ENCODE peak calls at places on chromosome 20, in nine cellular contexts. One of them, this sample, is unnamed.

GRCh38 chr20:57941572-57942381 is 232.0 kb upstream of the PMEPA1 start:
- DNase-seq in NCI-H460: no peak
- DNase-seq in RCC 7860: peak; percentile 57
- DNase-seq in amygdala: no peak
- DNase-seq in GM12878: no peak
- DNase-seq in right cardiac atrium: no peak
- DNase-seq in Peyer's patch: no peak
- DNase-seq in activated T-helper 1 cell treated with anti-CD3 and anti-CD28 coated beads, Interleukin-12 subunit alpha, Interleukin-12 subunit beta, Interleukin-2, Interleukin-4 antibody, amounts not matched to agents 30 ng/mL and 10 ng/mL and 1 ng/mL, durations not matched to agents 14 hours and 24 hours and 36 hours: no peak
- DNase-seq in stimulated activated CD4-positive, alpha-beta T cell treated with anti-CD3 and anti-CD28 coated beads, Interleukin-4, amount 100 ng/mL, for 24 hours: no peak
- DNase-seq in this sample: no peak

GRCh38 chr20:24795444-24795843 is 153.6 kb upstream of the CST7 start:
- DNase-seq in RCC 7860: peak; percentile 21
- DNase-seq in activated T-helper 1 cell treated with anti-CD3 and anti-CD28 coated beads, Interleukin-12 subunit alpha, Interleukin-12 subunit beta, Interleukin-2, Interleukin-4 antibody, amounts not matched to agents 30 ng/mL and 10 ng/mL and 1 ng/mL, durations not matched to agents 14 hours and 24 hours and 36 hours: no peak
- DNase-seq in stimulated activated CD4-positive, alpha-beta T cell treated with anti-CD3 and anti-CD28 coated beads, Interleukin-4, amount 100 ng/mL, for 24 hours: no peak
- DNase-seq in amygdala: no peak
- DNase-seq in Peyer's patch: no peak
- DNase-seq in NCI-H460: no peak
- DNase-seq in GM12878: no peak
- DNase-seq in right cardiac atrium: no peak
- DNase-seq in this sample: no peak

GRCh38 chr20:46708172-46708860 is 1.1 kb upstream of the SLC2A10 start:
- DNase-seq in activated T-helper 1 cell treated with anti-CD3 and anti-CD28 coated beads, Interleukin-12 subunit alpha, Interleukin-12 subunit beta, Interleukin-2, Interleukin-4 antibody, amounts not matched to agents 30 ng/mL and 10 ng/mL and 1 ng/mL, durations not matched to agents 14 hours and 24 hours and 36 hours: no peak
- DNase-seq in right cardiac atrium: no peak
- DNase-seq in NCI-H460: no peak
- DNase-seq in GM12878: no peak
- DNase-seq in RCC 7860: no peak
- DNase-seq in Peyer's patch: no peak
- DNase-seq in stimulated activated CD4-positive, alpha-beta T cell treated with anti-CD3 and anti-CD28 coated beads, Interleukin-4, amount 100 ng/mL, for 24 hours: no peak
- DNase-seq in amygdala: no peak
- DNase-seq in this sample: no peak

GRCh38 chr20:11195899-11196558 is 522.2 kb upstream of the JAG1 start:
- DNase-seq in RCC 7860: peak; percentile 90
- DNase-seq in GM12878: no peak
- DNase-seq in stimulated activated CD4-positive, alpha-beta T cell treated with anti-CD3 and anti-CD28 coated beads, Interleukin-4, amount 100 ng/mL, for 24 hours: no peak
- DNase-seq in Peyer's patch: no peak
- DNase-seq in NCI-H460: no peak
- DNase-seq in right cardiac atrium: no peak
- DNase-seq in amygdala: no peak
- DNase-seq in activated T-helper 1 cell treated with anti-CD3 and anti-CD28 coated beads, Interleukin-12 subunit alpha, Interleukin-12 subunit beta, Interleukin-2, Interleukin-4 antibody, amounts not matched to agents 30 ng/mL and 10 ng/mL and 1 ng/mL, durations not matched to agents 14 hours and 24 hours and 36 hours: no peak
- DNase-seq in this sample: no peak

GRCh38 chr20:11153819-11154218 is 480.0 kb upstream of the JAG1 start:
- DNase-seq in NCI-H460: no peak
- DNase-seq in activated T-helper 1 cell treated with anti-CD3 and anti-CD28 coated beads, Interleukin-12 subunit alpha, Interleukin-12 subunit beta, Interleukin-2, Interleukin-4 antibody, amounts not matched to agents 30 ng/mL and 10 ng/mL and 1 ng/mL, durations not matched to agents 14 hours and 24 hours and 36 hours: no peak
- DNase-seq in stimulated activated CD4-positive, alpha-beta T cell treated with anti-CD3 and anti-CD28 coated beads, Interleukin-4, amount 100 ng/mL, for 24 hours: no peak
- DNase-seq in amygdala: no peak
- DNase-seq in Peyer's patch: no peak
- DNase-seq in RCC 7860: no peak
- DNase-seq in GM12878: no peak
- DNase-seq in right cardiac atrium: no peak
- DNase-seq in this sample: no peak

GRCh38 chr20:47503685-47504084 is 2.0 kb downstream of the NCOA3 start:
- DNase-seq in right cardiac atrium: no peak
- DNase-seq in NCI-H460: no peak
- DNase-seq in Peyer's patch: no peak
- DNase-seq in amygdala: no peak
- DNase-seq in RCC 7860: no peak
- DNase-seq in activated T-helper 1 cell treated with anti-CD3 and anti-CD28 coated beads, Interleukin-12 subunit alpha, Interleukin-12 subunit beta, Interleukin-2, Interleukin-4 antibody, amounts not matched to agents 30 ng/mL and 10 ng/mL and 1 ng/mL, durations not matched to agents 14 hours and 24 hours and 36 hours: no peak
- DNase-seq in GM12878: no peak
- DNase-seq in stimulated activated CD4-positive, alpha-beta T cell treated with anti-CD3 and anti-CD28 coated beads, Interleukin-4, amount 100 ng/mL, for 24 hours: no peak
- DNase-seq in this sample: no peak

GRCh38 chr20:15642676-15643075 is 930.6 kb downstream of the KIF16B start:
- DNase-seq in right cardiac atrium: no peak
- DNase-seq in GM12878: no peak
- DNase-seq in Peyer's patch: no peak
- DNase-seq in amygdala: no peak
- DNase-seq in stimulated activated CD4-positive, alpha-beta T cell treated with anti-CD3 and anti-CD28 coated beads, Interleukin-4, amount 100 ng/mL, for 24 hours: no peak
- DNase-seq in activated T-helper 1 cell treated with anti-CD3 and anti-CD28 coated beads, Interleukin-12 subunit alpha, Interleukin-12 subunit beta, Interleukin-2, Interleukin-4 antibody, amounts not matched to agents 30 ng/mL and 10 ng/mL and 1 ng/mL, durations not matched to agents 14 hours and 24 hours and 36 hours: no peak
- DNase-seq in RCC 7860: no peak
- DNase-seq in NCI-H460: no peak
- DNase-seq in this sample: no peak

GRCh38 chr20:59580208-59580980 is 23.9 kb upstream of the PHACTR3 start:
- DNase-seq in right cardiac atrium: peak; percentile 43
- DNase-seq in Peyer's patch: no peak
- DNase-seq in NCI-H460: no peak
- DNase-seq in amygdala: no peak
- DNase-seq in stimulated activated CD4-positive, alpha-beta T cell treated with anti-CD3 and anti-CD28 coated beads, Interleukin-4, amount 100 ng/mL, for 24 hours: no peak
- DNase-seq in GM12878: no peak
- DNase-seq in activated T-helper 1 cell treated with anti-CD3 and anti-CD28 coated beads, Interleukin-12 subunit alpha, Interleukin-12 subunit beta, Interleukin-2, Interleukin-4 antibody, amounts not matched to agents 30 ng/mL and 10 ng/mL and 1 ng/mL, durations not matched to agents 14 hours and 24 hours and 36 hours: no peak
- DNase-seq in RCC 7860: no peak
- DNase-seq in this sample: no peak

GRCh38 chr20:39152742-39153141 is 190.6 kb downstream of the DHX35 start:
- DNase-seq in right cardiac atrium: no peak
- DNase-seq in activated T-helper 1 cell treated with anti-CD3 and anti-CD28 coated beads, Interleukin-12 subunit alpha, Interleukin-12 subunit beta, Interleukin-2, Interleukin-4 antibody, amounts not matched to agents 30 ng/mL and 10 ng/mL and 1 ng/mL, durations not matched to agents 14 hours and 24 hours and 36 hours: no peak
- DNase-seq in RCC 7860: no peak
- DNase-seq in Peyer's patch: no peak
- DNase-seq in stimulated activated CD4-positive, alpha-beta T cell treated with anti-CD3 and anti-CD28 coated beads, Interleukin-4, amount 100 ng/mL, for 24 hours: no peak
- DNase-seq in GM12878: no peak
- DNase-seq in amygdala: no peak
- DNase-seq in NCI-H460: no peak
- DNase-seq in this sample: no peak

GRCh38 chr20:14830899-14831298 is 493.5 kb upstream of the FLRT3 start:
- DNase-seq in NCI-H460: no peak
- DNase-seq in GM12878: peak; percentile 60
- DNase-seq in stimulated activated CD4-positive, alpha-beta T cell treated with anti-CD3 and anti-CD28 coated beads, Interleukin-4, amount 100 ng/mL, for 24 hours: no peak
- DNase-seq in RCC 7860: no peak
- DNase-seq in right cardiac atrium: no peak
- DNase-seq in activated T-helper 1 cell treated with anti-CD3 and anti-CD28 coated beads, Interleukin-12 subunit alpha, Interleukin-12 subunit beta, Interleukin-2, Interleukin-4 antibody, amounts not matched to agents 30 ng/mL and 10 ng/mL and 1 ng/mL, durations not matched to agents 14 hours and 24 hours and 36 hours: no peak
- DNase-seq in Peyer's patch: no peak
- DNase-seq in amygdala: no peak
- DNase-seq in this sample: no peak

GRCh38 chr20:36310215-36310981 is 4.3 kb downstream of the DLGAP4 start:
- DNase-seq in RCC 7860: no peak
- DNase-seq in amygdala: no peak
- DNase-seq in NCI-H460: no peak
- DNase-seq in right cardiac atrium: no peak
- DNase-seq in stimulated activated CD4-positive, alpha-beta T cell treated with anti-CD3 and anti-CD28 coated beads, Interleukin-4, amount 100 ng/mL, for 24 hours: peak; percentile 1
- DNase-seq in Peyer's patch: no peak
- DNase-seq in GM12878: no peak
- DNase-seq in activated T-helper 1 cell treated with anti-CD3 and anti-CD28 coated beads, Interleukin-12 subunit alpha, Interleukin-12 subunit beta, Interleukin-2, Interleukin-4 antibody, amounts not matched to agents 30 ng/mL and 10 ng/mL and 1 ng/mL, durations not matched to agents 14 hours and 24 hours and 36 hours: no peak
- DNase-seq in this sample: no peak

GRCh38 chr20:57078101-57078500 is 188.3 kb downstream of the BMP7 start:
- DNase-seq in NCI-H460: no peak
- DNase-seq in amygdala: no peak
- DNase-seq in stimulated activated CD4-positive, alpha-beta T cell treated with anti-CD3 and anti-CD28 coated beads, Interleukin-4, amount 100 ng/mL, for 24 hours: no peak
- DNase-seq in activated T-helper 1 cell treated with anti-CD3 and anti-CD28 coated beads, Interleukin-12 subunit alpha, Interleukin-12 subunit beta, Interleukin-2, Interleukin-4 antibody, amounts not matched to agents 30 ng/mL and 10 ng/mL and 1 ng/mL, durations not matched to agents 14 hours and 24 hours and 36 hours: no peak
- DNase-seq in RCC 7860: no peak
- DNase-seq in Peyer's patch: no peak
- DNase-seq in right cardiac atrium: no peak
- DNase-seq in GM12878: no peak
- DNase-seq in this sample: no peak

GRCh38 chr20:35018578-35019371 is 63.1 kb downstream of the MYH7B start:
- DNase-seq in activated T-helper 1 cell treated with anti-CD3 and anti-CD28 coated beads, Interleukin-12 subunit alpha, Interleukin-12 subunit beta, Interleukin-2, Interleukin-4 antibody, amounts not matched to agents 30 ng/mL and 10 ng/mL and 1 ng/mL, durations not matched to agents 14 hours and 24 hours and 36 hours: no peak
- DNase-seq in NCI-H460: no peak
- DNase-seq in GM12878: no peak
- DNase-seq in amygdala: no peak
- DNase-seq in Peyer's patch: peak; percentile 24
- DNase-seq in RCC 7860: no peak
- DNase-seq in stimulated activated CD4-positive, alpha-beta T cell treated with anti-CD3 and anti-CD28 coated beads, Interleukin-4, amount 100 ng/mL, for 24 hours: no peak
- DNase-seq in right cardiac atrium: no peak
- DNase-seq in this sample: peak; percentile 52

GRCh38 chr20:815914-816606 is 17.5 kb upstream of the FAM110A start:
- DNase-seq in activated T-helper 1 cell treated with anti-CD3 and anti-CD28 coated beads, Interleukin-12 subunit alpha, Interleukin-12 subunit beta, Interleukin-2, Interleukin-4 antibody, amounts not matched to agents 30 ng/mL and 10 ng/mL and 1 ng/mL, durations not matched to agents 14 hours and 24 hours and 36 hours: peak; percentile 48
- DNase-seq in stimulated activated CD4-positive, alpha-beta T cell treated with anti-CD3 and anti-CD28 coated beads, Interleukin-4, amount 100 ng/mL, for 24 hours: peak; percentile 75
- DNase-seq in Peyer's patch: peak; percentile 82
- DNase-seq in right cardiac atrium: peak; percentile 82
- DNase-seq in NCI-H460: peak; percentile 61
- DNase-seq in RCC 7860: peak; percentile 37
- DNase-seq in GM12878: no peak
- DNase-seq in amygdala: peak; percentile 3
- DNase-seq in this sample: peak; percentile 83

GRCh38 chr20:2748551-2749342 is 51.7 kb downstream of the CPXM1 start:
- DNase-seq in NCI-H460: no peak
- DNase-seq in Peyer's patch: no peak
- DNase-seq in stimulated activated CD4-positive, alpha-beta T cell treated with anti-CD3 and anti-CD28 coated beads, Interleukin-4, amount 100 ng/mL, for 24 hours: no peak
- DNase-seq in right cardiac atrium: no peak
- DNase-seq in GM12878: no peak
- DNase-seq in RCC 7860: no peak
- DNase-seq in activated T-helper 1 cell treated with anti-CD3 and anti-CD28 coated beads, Interleukin-12 subunit alpha, Interleukin-12 subunit beta, Interleukin-2, Interleukin-4 antibody, amounts not matched to agents 30 ng/mL and 10 ng/mL and 1 ng/mL, durations not matched to agents 14 hours and 24 hours and 36 hours: no peak
- DNase-seq in amygdala: no peak
- DNase-seq in this sample: peak; percentile 64

GRCh38 chr20:9218412-9219001 is 149.6 kb downstream of the PLCB4 start:
- DNase-seq in amygdala: no peak
- DNase-seq in NCI-H460: no peak
- DNase-seq in RCC 7860: peak; percentile 40
- DNase-seq in activated T-helper 1 cell treated with anti-CD3 and anti-CD28 coated beads, Interleukin-12 subunit alpha, Interleukin-12 subunit beta, Interleukin-2, Interleukin-4 antibody, amounts not matched to agents 30 ng/mL and 10 ng/mL and 1 ng/mL, durations not matched to agents 14 hours and 24 hours and 36 hours: no peak
- DNase-seq in Peyer's patch: no peak
- DNase-seq in right cardiac atrium: no peak
- DNase-seq in GM12878: no peak
- DNase-seq in stimulated activated CD4-positive, alpha-beta T cell treated with anti-CD3 and anti-CD28 coated beads, Interleukin-4, amount 100 ng/mL, for 24 hours: no peak
- DNase-seq in this sample: no peak

GRCh38 chr20:59013959-59014608 is 5.1 kb upstream of the TUBB1 start:
- DNase-seq in activated T-helper 1 cell treated with anti-CD3 and anti-CD28 coated beads, Interleukin-12 subunit alpha, Interleukin-12 subunit beta, Interleukin-2, Interleukin-4 antibody, amounts not matched to agents 30 ng/mL and 10 ng/mL and 1 ng/mL, durations not matched to agents 14 hours and 24 hours and 36 hours: no peak
- DNase-seq in GM12878: no peak
- DNase-seq in stimulated activated CD4-positive, alpha-beta T cell treated with anti-CD3 and anti-CD28 coated beads, Interleukin-4, amount 100 ng/mL, for 24 hours: no peak
- DNase-seq in RCC 7860: peak; percentile 53
- DNase-seq in amygdala: no peak
- DNase-seq in right cardiac atrium: no peak
- DNase-seq in NCI-H460: no peak
- DNase-seq in Peyer's patch: peak; percentile 47
- DNase-seq in this sample: peak; percentile 69

GRCh38 chr20:58854638-58855471 is 2.3 kb downstream of the GNAS start:
- DNase-seq in amygdala: no peak
- DNase-seq in NCI-H460: no peak
- DNase-seq in Peyer's patch: no peak
- DNase-seq in RCC 7860: no peak
- DNase-seq in right cardiac atrium: peak; percentile 56
- DNase-seq in GM12878: no peak
- DNase-seq in activated T-helper 1 cell treated with anti-CD3 and anti-CD28 coated beads, Interleukin-12 subunit alpha, Interleukin-12 subunit beta, Interleukin-2, Interleukin-4 antibody, amounts not matched to agents 30 ng/mL and 10 ng/mL and 1 ng/mL, durations not matched to agents 14 hours and 24 hours and 36 hours: no peak
- DNase-seq in stimulated activated CD4-positive, alpha-beta T cell treated with anti-CD3 and anti-CD28 coated beads, Interleukin-4, amount 100 ng/mL, for 24 hours: no peak
- DNase-seq in this sample: no peak

GRCh38 chr20:34526466-34526865 is 10.2 kb downstream of the DYNLRB1 start:
- DNase-seq in GM12878: no peak
- DNase-seq in Peyer's patch: peak; percentile 46
- DNase-seq in RCC 7860: no peak
- DNase-seq in right cardiac atrium: no peak
- DNase-seq in amygdala: no peak
- DNase-seq in activated T-helper 1 cell treated with anti-CD3 and anti-CD28 coated beads, Interleukin-12 subunit alpha, Interleukin-12 subunit beta, Interleukin-2, Interleukin-4 antibody, amounts not matched to agents 30 ng/mL and 10 ng/mL and 1 ng/mL, durations not matched to agents 14 hours and 24 hours and 36 hours: no peak
- DNase-seq in NCI-H460: no peak
- DNase-seq in stimulated activated CD4-positive, alpha-beta T cell treated with anti-CD3 and anti-CD28 coated beads, Interleukin-4, amount 100 ng/mL, for 24 hours: no peak
- DNase-seq in this sample: no peak

GRCh38 chr20:12156252-12156651 is 238.6 kb downstream of the BTBD3 start:
- DNase-seq in right cardiac atrium: no peak
- DNase-seq in Peyer's patch: no peak
- DNase-seq in GM12878: no peak
- DNase-seq in RCC 7860: no peak
- DNase-seq in NCI-H460: no peak
- DNase-seq in activated T-helper 1 cell treated with anti-CD3 and anti-CD28 coated beads, Interleukin-12 subunit alpha, Interleukin-12 subunit beta, Interleukin-2, Interleukin-4 antibody, amounts not matched to agents 30 ng/mL and 10 ng/mL and 1 ng/mL, durations not matched to agents 14 hours and 24 hours and 36 hours: no peak
- DNase-seq in stimulated activated CD4-positive, alpha-beta T cell treated with anti-CD3 and anti-CD28 coated beads, Interleukin-4, amount 100 ng/mL, for 24 hours: no peak
- DNase-seq in amygdala: no peak
- DNase-seq in this sample: no peak

GRCh38 chr20:4835244-4836177 is 113.8 kb downstream of the PRND start:
- DNase-seq in Peyer's patch: no peak
- DNase-seq in right cardiac atrium: peak; percentile 90
- DNase-seq in stimulated activated CD4-positive, alpha-beta T cell treated with anti-CD3 and anti-CD28 coated beads, Interleukin-4, amount 100 ng/mL, for 24 hours: no peak
- DNase-seq in GM12878: no peak
- DNase-seq in activated T-helper 1 cell treated with anti-CD3 and anti-CD28 coated beads, Interleukin-12 subunit alpha, Interleukin-12 subunit beta, Interleukin-2, Interleukin-4 antibody, amounts not matched to agents 30 ng/mL and 10 ng/mL and 1 ng/mL, durations not matched to agents 14 hours and 24 hours and 36 hours: no peak
- DNase-seq in RCC 7860: no peak
- DNase-seq in NCI-H460: no peak
- DNase-seq in amygdala: peak; percentile 26
- DNase-seq in this sample: peak; percentile 92

GRCh38 chr20:3296256-3297095 is 57.5 kb upstream of the SLC4A11 start:
- DNase-seq in RCC 7860: no peak
- DNase-seq in amygdala: no peak
- DNase-seq in Peyer's patch: no peak
- DNase-seq in right cardiac atrium: no peak
- DNase-seq in GM12878: no peak
- DNase-seq in NCI-H460: no peak
- DNase-seq in stimulated activated CD4-positive, alpha-beta T cell treated with anti-CD3 and anti-CD28 coated beads, Interleukin-4, amount 100 ng/mL, for 24 hours: no peak
- DNase-seq in activated T-helper 1 cell treated with anti-CD3 and anti-CD28 coated beads, Interleukin-12 subunit alpha, Interleukin-12 subunit beta, Interleukin-2, Interleukin-4 antibody, amounts not matched to agents 30 ng/mL and 10 ng/mL and 1 ng/mL, durations not matched to agents 14 hours and 24 hours and 36 hours: no peak
- DNase-seq in this sample: no peak

GRCh38 chr20:33554914-33555420 is 65.1 kb downstream of the CBFA2T2 start:
- DNase-seq in NCI-H460: peak; percentile 75
- DNase-seq in right cardiac atrium: no peak
- DNase-seq in GM12878: peak; percentile 94
- DNase-seq in amygdala: no peak
- DNase-seq in activated T-helper 1 cell treated with anti-CD3 and anti-CD28 coated beads, Interleukin-12 subunit alpha, Interleukin-12 subunit beta, Interleukin-2, Interleukin-4 antibody, amounts not matched to agents 30 ng/mL and 10 ng/mL and 1 ng/mL, durations not matched to agents 14 hours and 24 hours and 36 hours: peak; percentile 47
- DNase-seq in RCC 7860: peak; percentile 85
- DNase-seq in stimulated activated CD4-positive, alpha-beta T cell treated with anti-CD3 and anti-CD28 coated beads, Interleukin-4, amount 100 ng/mL, for 24 hours: peak; percentile 32
- DNase-seq in Peyer's patch: no peak
- DNase-seq in this sample: no peak

GRCh38 chr20:15976047-15976731 is 597.1 kb downstream of the KIF16B start:
- DNase-seq in Peyer's patch: no peak
- DNase-seq in amygdala: no peak
- DNase-seq in NCI-H460: no peak
- DNase-seq in stimulated activated CD4-positive, alpha-beta T cell treated with anti-CD3 and anti-CD28 coated beads, Interleukin-4, amount 100 ng/mL, for 24 hours: no peak
- DNase-seq in GM12878: no peak
- DNase-seq in activated T-helper 1 cell treated with anti-CD3 and anti-CD28 coated beads, Interleukin-12 subunit alpha, Interleukin-12 subunit beta, Interleukin-2, Interleukin-4 antibody, amounts not matched to agents 30 ng/mL and 10 ng/mL and 1 ng/mL, durations not matched to agents 14 hours and 24 hours and 36 hours: no peak
- DNase-seq in right cardiac atrium: no peak
- DNase-seq in RCC 7860: no peak
- DNase-seq in this sample: no peak

GRCh38 chr20:37880726-37881591 is 22.0 kb upstream of the VSTM2L start:
- DNase-seq in Peyer's patch: no peak
- DNase-seq in NCI-H460: no peak
- DNase-seq in stimulated activated CD4-positive, alpha-beta T cell treated with anti-CD3 and anti-CD28 coated beads, Interleukin-4, amount 100 ng/mL, for 24 hours: no peak
- DNase-seq in RCC 7860: no peak
- DNase-seq in GM12878: no peak
- DNase-seq in right cardiac atrium: peak; percentile 93
- DNase-seq in amygdala: no peak
- DNase-seq in activated T-helper 1 cell treated with anti-CD3 and anti-CD28 coated beads, Interleukin-12 subunit alpha, Interleukin-12 subunit beta, Interleukin-2, Interleukin-4 antibody, amounts not matched to agents 30 ng/mL and 10 ng/mL and 1 ng/mL, durations not matched to agents 14 hours and 24 hours and 36 hours: no peak
- DNase-seq in this sample: no peak

GRCh38 chr20:45812157-45813005 is at the start of gene UBE2C:
- DNase-seq in Peyer's patch: peak; percentile 98
- DNase-seq in activated T-helper 1 cell treated with anti-CD3 and anti-CD28 coated beads, Interleukin-12 subunit alpha, Interleukin-12 subunit beta, Interleukin-2, Interleukin-4 antibody, amounts not matched to agents 30 ng/mL and 10 ng/mL and 1 ng/mL, durations not matched to agents 14 hours and 24 hours and 36 hours: peak; percentile 95
- DNase-seq in GM12878: peak; percentile 98
- DNase-seq in right cardiac atrium: peak; percentile 98
- DNase-seq in amygdala: peak; percentile 96
- DNase-seq in stimulated activated CD4-positive, alpha-beta T cell treated with anti-CD3 and anti-CD28 coated beads, Interleukin-4, amount 100 ng/mL, for 24 hours: peak; percentile 95
- DNase-seq in RCC 7860: peak; percentile 99
- DNase-seq in NCI-H460: peak; percentile 99
- DNase-seq in this sample: peak; percentile 99

GRCh38 chr20:64031822-64032314 is 4.1 kb upstream of the C20orf204 start:
- DNase-seq in GM12878: no peak
- DNase-seq in activated T-helper 1 cell treated with anti-CD3 and anti-CD28 coated beads, Interleukin-12 subunit alpha, Interleukin-12 subunit beta, Interleukin-2, Interleukin-4 antibody, amounts not matched to agents 30 ng/mL and 10 ng/mL and 1 ng/mL, durations not matched to agents 14 hours and 24 hours and 36 hours: no peak
- DNase-seq in stimulated activated CD4-positive, alpha-beta T cell treated with anti-CD3 and anti-CD28 coated beads, Interleukin-4, amount 100 ng/mL, for 24 hours: no peak
- DNase-seq in Peyer's patch: no peak
- DNase-seq in NCI-H460: no peak
- DNase-seq in right cardiac atrium: peak; percentile 21
- DNase-seq in RCC 7860: no peak
- DNase-seq in amygdala: no peak
- DNase-seq in this sample: no peak

GRCh38 chr20:36745234-36745926 is 510 bp downstream of the NDRG3 start:
- DNase-seq in stimulated activated CD4-positive, alpha-beta T cell treated with anti-CD3 and anti-CD28 coated beads, Interleukin-4, amount 100 ng/mL, for 24 hours: peak; percentile 37
- DNase-seq in activated T-helper 1 cell treated with anti-CD3 and anti-CD28 coated beads, Interleukin-12 subunit alpha, Interleukin-12 subunit beta, Interleukin-2, Interleukin-4 antibody, amounts not matched to agents 30 ng/mL and 10 ng/mL and 1 ng/mL, durations not matched to agents 14 hours and 24 hours and 36 hours: no peak
- DNase-seq in GM12878: no peak
- DNase-seq in Peyer's patch: no peak
- DNase-seq in RCC 7860: no peak
- DNase-seq in NCI-H460: no peak
- DNase-seq in amygdala: peak; percentile 47
- DNase-seq in right cardiac atrium: peak; percentile 77
- DNase-seq in this sample: no peak

GRCh38 chr20:22617160-22617559 is 32.8 kb upstream of the FOXA2 start:
- DNase-seq in GM12878: no peak
- DNase-seq in NCI-H460: no peak
- DNase-seq in right cardiac atrium: no peak
- DNase-seq in Peyer's patch: no peak
- DNase-seq in activated T-helper 1 cell treated with anti-CD3 and anti-CD28 coated beads, Interleukin-12 subunit alpha, Interleukin-12 subunit beta, Interleukin-2, Interleukin-4 antibody, amounts not matched to agents 30 ng/mL and 10 ng/mL and 1 ng/mL, durations not matched to agents 14 hours and 24 hours and 36 hours: no peak
- DNase-seq in amygdala: no peak
- DNase-seq in RCC 7860: peak; percentile 39
- DNase-seq in stimulated activated CD4-positive, alpha-beta T cell treated with anti-CD3 and anti-CD28 coated beads, Interleukin-4, amount 100 ng/mL, for 24 hours: no peak
- DNase-seq in this sample: no peak

GRCh38 chr20:33681728-33682353 is 4.3 kb downstream of the E2F1 start:
- DNase-seq in activated T-helper 1 cell treated with anti-CD3 and anti-CD28 coated beads, Interleukin-12 subunit alpha, Interleukin-12 subunit beta, Interleukin-2, Interleukin-4 antibody, amounts not matched to agents 30 ng/mL and 10 ng/mL and 1 ng/mL, durations not matched to agents 14 hours and 24 hours and 36 hours: no peak
- DNase-seq in NCI-H460: no peak
- DNase-seq in amygdala: no peak
- DNase-seq in Peyer's patch: no peak
- DNase-seq in right cardiac atrium: no peak
- DNase-seq in GM12878: no peak
- DNase-seq in RCC 7860: no peak
- DNase-seq in stimulated activated CD4-positive, alpha-beta T cell treated with anti-CD3 and anti-CD28 coated beads, Interleukin-4, amount 100 ng/mL, for 24 hours: no peak
- DNase-seq in this sample: no peak

GRCh38 chr20:11302436-11302835 is 615.3 kb upstream of the BTBD3 start:
- DNase-seq in stimulated activated CD4-positive, alpha-beta T cell treated with anti-CD3 and anti-CD28 coated beads, Interleukin-4, amount 100 ng/mL, for 24 hours: no peak
- DNase-seq in amygdala: no peak
- DNase-seq in activated T-helper 1 cell treated with anti-CD3 and anti-CD28 coated beads, Interleukin-12 subunit alpha, Interleukin-12 subunit beta, Interleukin-2, Interleukin-4 antibody, amounts not matched to agents 30 ng/mL and 10 ng/mL and 1 ng/mL, durations not matched to agents 14 hours and 24 hours and 36 hours: no peak
- DNase-seq in RCC 7860: no peak
- DNase-seq in NCI-H460: no peak
- DNase-seq in Peyer's patch: no peak
- DNase-seq in right cardiac atrium: no peak
- DNase-seq in GM12878: no peak
- DNase-seq in this sample: no peak